ENCODE peak calls at places on chromosome 21, in four cellular contexts. M is neural progenitor cell, V is NB4, F is fibroblast of the aortic adventitia. D is an unnamed sample.

GRCh38 chr21:33552093-33552998 is 9.5 kb downstream of the SON start:
- DNase-seq in M (no peak), F (no peak), V (no peak), D (no peak)

GRCh38 chr21:16455978-16456377 is 726.2 kb downstream of the USP25 start:
- DNase-seq in F (peak), V (no peak), M (no peak), D (no peak)

GRCh38 chr21:33261635-33262034 is 4.5 kb upstream of the IL10RB start:
- DNase-seq in F (peak), M (no peak), V (peak), D (no peak)

GRCh38 chr21:17491716-17492414 is 21.0 kb upstream of the CXADR start:
- DNase-seq in F (peak), M (no peak), V (peak), D (peak)

GRCh38 chr21:31991356-31992331 is 118.8 kb downstream of the HUNK start:
- DNase-seq in V (peak), M (peak), F (no peak), D (no peak)

GRCh38 chr21:43825936-43826622 is 36.7 kb downstream of the RRP1 start:
- DNase-seq in F (no peak), M (peak), V (no peak), D (no peak)

GRCh38 chr21:33026878-33027400 is 1.2 kb downstream of the OLIG2 start:
- DNase-seq in F (peak), M (peak), V (no peak), D (peak)

GRCh38 chr21:38171723-38172344 is 85.0 kb upstream of the KCNJ15 start:
- DNase-seq in V (peak), F (peak), M (peak), D (no peak)

GRCh38 chr21:31710586-31710985 is 21.3 kb downstream of the SCAF4 start:
- DNase-seq in F (peak), V (no peak), M (no peak), D (no peak)

GRCh38 chr21:14403681-14404318 is 20.9 kb upstream of the HSPA13 start:
- DNase-seq in V (peak), M (peak), F (peak), D (no peak)

GRCh38 chr21:41511858-41512257 is 3.9 kb upstream of the TMPRSS2 start:
- DNase-seq in M (no peak), V (no peak), F (no peak), D (no peak)

GRCh38 chr21:44461438-44462089 is 6.3 kb downstream of the LRRC3 start:
- DNase-seq in V (no peak), F (no peak), M (peak), D (no peak)

DNA sequence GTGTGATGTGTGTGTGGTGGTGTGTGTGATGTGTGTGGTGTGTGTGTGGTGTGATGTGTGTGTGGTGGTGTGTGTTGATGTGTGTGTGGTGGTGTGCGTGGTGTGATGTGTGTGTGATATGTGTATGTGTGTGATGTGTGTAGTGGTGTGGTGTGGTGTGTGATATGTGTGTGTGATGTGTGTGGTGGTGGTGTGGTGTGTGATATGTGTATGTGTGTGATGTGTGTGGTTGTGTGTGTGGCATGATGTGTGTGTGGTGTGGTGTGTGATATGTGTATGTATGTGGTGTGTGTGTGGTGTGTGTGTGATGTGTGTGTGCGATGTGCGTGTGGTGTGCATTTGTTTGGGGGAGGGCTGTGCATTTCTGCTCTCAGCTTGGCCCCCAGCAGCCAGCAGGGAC is 7.1 kb upstream of the PCBP3 start:
- DNase-seq in M (no peak), V (no peak), F (no peak), D (no peak)
- TF ChIP-seq CTCF in M (no peak), V (no peak), F (no peak), D (no peak)

GRCh38 chr21:35441868-35442582 is 392.9 kb upstream of the RUNX1 start:
- DNase-seq in F (no peak), V (no peak), M (no peak), D (no peak)
- TF ChIP-seq CTCF in F (no peak), V (no peak), M (no peak), D (no peak)

GRCh38 chr21:36069713-36070573 is at the start of gene CBR1:
- DNase-seq in F (peak), V (peak), M (peak), D (peak)
- TF ChIP-seq CTCF in F (no peak), V (no peak), M (no peak), D (no peak)

DNA sequence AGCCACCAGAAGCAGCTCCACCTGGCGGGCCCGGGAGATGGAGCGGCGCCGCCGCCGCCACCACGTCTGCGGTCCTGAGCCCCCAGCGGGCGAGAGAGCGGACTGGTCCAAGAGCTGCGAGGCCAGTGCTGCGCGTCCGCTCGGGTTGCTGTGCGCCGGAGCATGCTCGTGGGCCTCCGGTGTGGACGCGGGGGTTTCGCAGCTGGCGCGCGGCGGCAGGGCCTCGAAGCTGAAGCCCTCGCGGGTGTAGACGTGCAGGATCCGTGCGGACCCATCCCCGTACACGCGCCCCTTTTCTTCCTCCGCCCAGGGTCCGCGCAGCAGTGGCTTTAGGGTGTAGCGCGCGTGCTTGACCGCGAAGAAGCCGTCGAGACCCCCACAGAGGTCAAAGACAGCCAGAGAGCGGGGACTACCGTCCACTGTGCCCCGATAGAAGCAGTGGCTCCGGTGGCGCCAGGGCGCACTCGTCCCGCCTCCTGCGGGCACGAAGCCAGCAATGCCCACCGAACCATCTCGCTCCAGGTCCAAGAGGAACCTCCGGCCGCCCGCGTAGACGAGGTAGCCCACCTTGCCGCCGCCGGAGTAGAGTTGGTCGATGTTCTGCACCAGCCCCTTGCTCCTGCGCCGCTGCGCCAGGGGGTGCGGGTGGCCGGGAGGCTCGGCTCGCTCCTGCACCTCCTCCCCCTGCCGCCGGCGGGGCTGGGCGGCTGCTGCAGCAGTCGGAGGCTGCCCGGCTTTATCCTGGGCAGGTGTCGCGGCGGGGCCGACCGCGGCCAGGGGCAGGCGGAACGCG is 1.1 kb downstream of the ADAMTS5 start:
- DNase-seq in F (peak), V (no peak), M (peak), D (no peak)
- TF ChIP-seq CTCF in F (peak), V (no peak), M (peak), D (no peak)

DNA sequence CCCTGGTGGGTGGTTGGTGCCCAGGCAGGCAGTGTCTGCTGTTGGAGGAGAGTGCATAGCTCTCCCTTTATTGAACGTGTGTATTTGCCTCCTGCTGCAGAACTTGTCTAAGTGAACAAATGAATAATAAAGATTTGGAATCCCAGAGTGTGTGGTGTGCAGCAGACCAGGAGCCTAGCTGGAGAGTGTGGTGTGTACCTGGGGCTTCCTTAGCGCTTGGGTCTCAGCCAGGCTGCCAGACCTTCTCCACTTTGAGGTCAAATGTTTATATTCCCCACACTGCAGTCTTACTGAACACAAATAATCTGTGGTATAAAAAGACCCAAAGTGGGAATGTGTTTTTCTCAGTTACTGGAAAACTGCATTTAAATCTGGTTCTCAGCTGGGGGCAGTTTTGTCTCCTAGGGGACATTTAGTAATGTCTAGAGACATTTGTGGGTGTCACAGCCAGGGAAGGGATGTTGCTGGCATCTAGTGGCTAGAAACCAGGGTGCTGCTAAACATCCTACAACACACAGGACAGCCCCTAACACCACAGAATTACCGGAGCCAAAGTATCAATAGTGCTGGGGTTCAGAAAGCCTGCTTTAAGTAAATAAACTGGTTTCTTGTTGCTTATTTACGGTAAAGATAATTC is 23.6 kb downstream of the SLC37A1 start:
- DNase-seq in V (peak), M (peak), F (no peak), D (no peak)
- TF ChIP-seq CTCF in V (peak), M (peak), F (peak), D (no peak)

DNA sequence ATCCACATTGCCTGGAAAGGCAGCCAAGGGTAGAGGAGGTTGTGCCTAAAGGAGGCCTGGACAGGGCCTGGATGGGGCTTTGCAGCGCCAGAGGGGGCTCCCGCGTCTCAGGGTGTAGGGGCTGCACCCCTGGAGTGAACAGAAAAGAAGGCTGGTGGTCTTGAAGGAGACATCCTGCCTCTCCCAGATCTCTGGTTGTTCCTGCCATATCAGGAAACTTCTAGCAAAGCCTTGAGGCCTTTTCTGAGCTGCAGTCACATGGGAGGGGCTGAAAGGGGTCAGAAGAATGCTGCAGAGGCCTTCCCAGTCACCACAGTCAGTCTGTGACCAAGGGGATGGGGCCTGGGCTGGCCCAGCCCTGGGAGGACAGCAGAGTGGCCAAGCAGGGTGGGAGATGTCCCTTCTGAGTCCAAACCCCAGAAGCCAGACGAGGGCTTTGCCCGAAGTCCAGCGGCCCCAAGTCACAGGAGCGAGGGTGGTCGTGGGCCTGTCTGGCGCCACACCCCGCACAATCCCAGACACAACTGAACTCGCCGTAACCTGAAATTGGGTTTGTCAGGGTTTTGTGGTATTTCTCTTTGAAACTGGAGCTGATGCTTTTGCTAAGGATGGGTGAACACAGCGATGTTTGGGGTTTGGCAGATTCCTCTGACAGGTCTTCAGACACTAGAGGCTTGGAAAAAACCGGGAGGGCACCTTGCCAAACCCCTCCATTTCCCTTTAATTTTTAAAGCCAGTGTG is 29.6 kb downstream of the SIM2 start:
- DNase-seq in V (no peak), M (no peak), F (no peak), D (no peak)
- TF ChIP-seq CTCF in V (no peak), M (no peak), F (no peak), D (no peak)

DNA sequence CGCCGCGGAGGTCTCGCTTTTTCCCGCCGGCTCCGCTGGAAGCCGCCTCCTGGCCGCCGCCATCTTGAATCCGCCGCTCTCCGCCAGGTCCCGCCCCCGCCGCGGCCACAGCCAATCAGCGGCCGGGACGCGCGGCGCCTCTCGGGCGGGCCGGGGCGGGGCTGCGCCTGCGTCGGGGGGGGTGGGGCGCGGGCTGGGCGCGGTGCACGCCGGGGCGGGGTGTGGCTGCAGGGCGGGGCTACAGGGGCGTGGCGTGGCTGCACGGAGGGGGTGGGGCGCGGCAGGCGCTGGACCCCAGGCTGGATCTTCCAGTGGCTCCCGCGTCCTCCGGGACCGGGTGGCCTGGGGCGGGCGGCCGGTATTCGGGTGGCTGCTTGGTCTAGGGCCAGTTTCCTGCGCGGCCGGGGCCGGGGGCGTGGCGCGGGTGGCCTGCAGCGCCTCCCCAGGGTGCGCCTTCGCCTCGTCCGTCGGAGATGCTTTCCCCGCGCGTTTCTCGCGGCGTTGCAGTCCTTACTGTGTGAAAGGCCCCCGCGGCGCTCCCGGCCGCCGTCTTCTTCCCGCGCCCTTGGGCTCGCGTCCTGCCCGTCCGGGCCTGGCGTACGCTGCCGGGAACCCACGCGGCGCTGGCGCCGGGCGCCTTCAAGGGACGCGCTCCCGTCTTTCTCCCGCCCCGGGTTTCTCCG is 575 bp downstream of the PCNT start:
- DNase-seq in F (peak), V (peak), M (peak), D (peak)
- TF ChIP-seq CTCF in F (peak), V (no peak), M (no peak), D (no peak)

GRCh38 chr21:28770867-28771661 is 221.6 kb downstream of the LTN1 start:
- DNase-seq in V (no peak), F (peak), M (no peak), D (no peak)
- TF ChIP-seq CTCF in V (no peak), F (peak), M (no peak), D (no peak)

D was measured in lower leg skin.